ENCODE peak calls at places on chromosomes 7 and 10, in ten cellular contexts. R is adrenal gland; L is iPS DF 6.9; J is astrocyte; E is activated T-helper 1 cell treated with Interleukin-2 at 50 U/mL for 16 hours; P is stimulated activated CD8-positive, alpha-beta memory T cell treated with anti-CD3 and anti-CD28 coated beads, Interleukin-15, amount 100 ng/mL, for 24 hours; X is AG20443; K is NCI-H1436; I is EL; G is HFFc6. Z is an unnamed sample.

GRCh38 chr7:102823715-102824114 is 74.9 kb downstream of the FAM185A start:
- DNase-seq in E (no peak), J (no peak), G (no peak), K (no peak), R (no peak), X (no peak), P (no peak), L (no peak), I (no peak), Z (no peak)

GRCh38 chr10:128843972-128844371 is 623.1 kb upstream of the MGMT start:
- DNase-seq in L (no peak), P (no peak), R (no peak), X (no peak), E (no peak), G (no peak), J (no peak), I (no peak), K (no peak), Z (no peak)

GRCh38 chr7:137006293-137006692 is 137.8 kb downstream of the CHRM2 start:
- DNase-seq in R (no peak), I (peak; percentile 6), L (no peak), K (no peak), E (no peak), G (no peak), J (no peak), P (no peak), X (no peak), Z (no peak)

GRCh38 chr7:1899201-1899600 is 229.1 kb downstream of the ELFN1 start:
- DNase-seq in P (no peak), X (peak; percentile 98), I (peak; percentile 88), G (peak; percentile 84), K (no peak), J (peak; percentile 94), L (no peak), E (no peak), R (no peak), Z (no peak)

GRCh38 chr7:31767686-31768358 is 80.8 kb downstream of the PPP1R17 start:
- DNase-seq in I (no peak), E (no peak), R (no peak), P (no peak), G (no peak), L (peak; percentile 35), X (no peak), K (no peak), J (no peak), Z (peak; percentile 49)

GRCh38 chr7:142862401-142863400 is 7.8 kb downstream of the EPHB6 start:
- DNase-seq in G (no peak), K (no peak), I (no peak), E (no peak), J (no peak), R (no peak), L (no peak), P (no peak), X (no peak), Z (no peak)

GRCh38 chr10:113035724-113036312 is 85.8 kb downstream of the TCF7L2 start:
- DNase-seq in I (no peak), J (no peak), X (no peak), P (no peak), G (no peak), R (no peak), E (no peak), K (no peak), L (no peak), Z (no peak)

GRCh38 chr7:117834983-117835664 is 38.1 kb downstream of the CTTNBP2 start:
- DNase-seq in I (no peak), E (no peak), R (no peak), L (no peak), X (no peak), J (no peak), G (no peak), K (no peak), P (no peak), Z (no peak)

GRCh38 chr10:110137142-110137545 is 70.3 kb upstream of the MXI1 start:
- DNase-seq in L (peak; percentile 27), R (no peak), K (peak; percentile 57), I (peak; percentile 63), X (peak; percentile 67), P (no peak), G (peak; percentile 74), J (peak; percentile 38), E (no peak), Z (no peak)

Z was measured in H1.